ENCODE peak calls at places on chromosomes 11 and 22, in four cellular contexts. E is gastrocnemius medialis, L is neuronal stem cell, Y is upper lobe of right lung. M is an unnamed sample.

GRCh38 chr11:45859661-45860140 is 12.4 kb downstream of the CRY2 start:
- DNase-seq in E (peak), L (no peak), Y (peak), M (no peak)

GRCh38 chr11:7575841-7576451 is 62.1 kb downstream of the PPFIBP2 start:
- DNase-seq in E (peak), L (no peak), Y (no peak), M (no peak)

GRCh38 chr22:27474711-27475547 is 326.6 kb downstream of the MN1 start:
- DNase-seq in E (no peak), L (no peak), Y (no peak), M (no peak)

GRCh38 chr11:117535870-117536411 is 208.3 kb downstream of the CEP164 start:
- DNase-seq in E (no peak), L (no peak), Y (no peak), M (no peak)

GRCh38 chr22:26709617-26710390 is 52.4 kb downstream of the MIAT start:
- DNase-seq in E (no peak), L (no peak), Y (no peak), M (no peak)

GRCh38 chr11:132844956-132845355 is 687.3 kb downstream of the OPCML start:
- DNase-seq in E (no peak), L (no peak), Y (no peak), M (no peak)

GRCh38 chr11:8754241-8754640 is 71.6 kb downstream of the RPL27A start:
- DNase-seq in E (no peak), L (no peak), Y (no peak), M (no peak)

GRCh38 chr11:79809487-79809886 is 368.7 kb upstream of the TENM4 start:
- DNase-seq in E (no peak), L (no peak), Y (no peak), M (no peak)

GRCh38 chr11:86062719-86063118 is 6.2 kb downstream of the PICALM start:
- DNase-seq in E (no peak), L (no peak), Y (no peak), M (no peak)

GRCh38 chr22:27842994-27843431 is 41.5 kb upstream of the MN1 start:
- DNase-seq in E (no peak), L (no peak), Y (no peak), M (no peak)

GRCh38 chr11:15918212-15918611 is 438.1 kb downstream of the SOX6 start:
- DNase-seq in E (no peak), L (no peak), Y (peak), M (no peak)

GRCh38 chr11:114058026-114058706 is 1.3 kb upstream of the ZBTB16 start:
- DNase-seq in E (peak), L (peak), Y (peak), M (no peak)

GRCh38 chr11:14029415-14029814 is 66.9 kb downstream of the SPON1 start:
- DNase-seq in E (no peak), L (no peak), Y (no peak), M (peak)

GRCh38 chr11:130523609-130524008 is 75.2 kb downstream of the ADAMTS15 start:
- DNase-seq in E (peak), L (no peak), Y (no peak), M (no peak)

GRCh38 chr22:26471522-26471921 is 12.1 kb downstream of the HPS4 start:
- DNase-seq in E (peak), L (no peak), Y (no peak), M (no peak)

GRCh38 chr11:120225372-120225909 is 14.5 kb upstream of the POU2F3 start:
- DNase-seq in E (no peak), L (no peak), Y (no peak), M (no peak)

GRCh38 chr11:14789879-14790484 is 102.0 kb downstream of the CYP2R1 start:
- DNase-seq in E (no peak), L (no peak), Y (no peak), M (no peak)

GRCh38 chr11:23594755-23595154 is 734.5 kb upstream of the CCDC179 start:
- DNase-seq in E (no peak), L (no peak), Y (no peak), M (no peak)

GRCh38 chr11:77705195-77705876 is 67.7 kb upstream of the CLNS1A start:
- DNase-seq in E (no peak), L (no peak), Y (no peak), M (no peak)

GRCh38 chr11:131609317-131609716 is 238.9 kb downstream of the NTM start:
- DNase-seq in E (no peak), L (no peak), Y (no peak), M (no peak)

GRCh38 chr22:25881353-25881752 is 139.4 kb downstream of the MYO18B start:
- DNase-seq in E (no peak), L (no peak), Y (no peak), M (no peak)

GRCh38 chr11:70138403-70138802 is 60.3 kb downstream of the ANO1 start:
- DNase-seq in E (no peak), L (no peak), Y (no peak), M (no peak)

GRCh38 chr11:109590782-109591181 is 168.8 kb downstream of the C11orf87 start:
- DNase-seq in E (no peak), L (no peak), Y (no peak), M (no peak)

GRCh38 chr11:69314555-69314954 is 20.6 kb downstream of the MYEOV start:
- DNase-seq in E (no peak), L (no peak), Y (no peak), M (no peak)

GRCh38 chr22:20904008-20904979 is 12.9 kb upstream of the CRKL start:
- DNase-seq in E (peak), L (no peak), Y (no peak), M (no peak)

GRCh38 chr11:120710354-120711187 is 199.0 kb downstream of the GRIK4 start:
- DNase-seq in E (peak), L (peak), Y (no peak), M (no peak)

GRCh38 chr22:42473484-42474193 is 41.4 kb upstream of the NFAM1 start:
- DNase-seq in E (no peak), L (peak), Y (no peak), M (peak)

DNA sequence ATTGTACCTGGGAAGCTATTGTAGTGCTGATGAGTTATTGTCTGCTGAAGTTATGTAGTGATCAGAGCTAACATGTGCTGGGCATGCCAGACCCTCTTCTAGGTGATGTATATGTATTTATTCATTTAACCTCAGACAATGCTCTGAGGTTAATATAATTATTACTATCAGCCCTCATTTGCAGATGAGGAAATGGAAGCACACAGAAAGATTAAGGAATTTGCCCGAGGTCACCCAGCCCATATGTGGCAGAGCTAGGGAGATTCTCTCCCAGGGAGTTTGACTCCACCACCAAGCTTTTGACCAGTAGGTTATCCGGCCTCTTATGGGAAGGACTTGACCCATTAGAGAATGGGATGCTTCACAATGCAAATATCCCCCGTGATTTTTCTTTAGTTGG is 114.2 kb upstream of the NAV2 start:
- DNase-seq in E (no peak), L (no peak), Y (no peak), M (no peak)
- H3K4me3 ChIP-seq in E (no peak), L (no peak), Y (no peak), M (no peak)

GRCh38 chr22:49068861-49069260 is 758.8 kb downstream of the BRD1 start:
- DNase-seq in E (no peak), L (no peak), Y (peak), M (no peak)
- H3K27ac ChIP-seq in E (no peak), L (no peak), Y (no peak), M (no peak)

DNA sequence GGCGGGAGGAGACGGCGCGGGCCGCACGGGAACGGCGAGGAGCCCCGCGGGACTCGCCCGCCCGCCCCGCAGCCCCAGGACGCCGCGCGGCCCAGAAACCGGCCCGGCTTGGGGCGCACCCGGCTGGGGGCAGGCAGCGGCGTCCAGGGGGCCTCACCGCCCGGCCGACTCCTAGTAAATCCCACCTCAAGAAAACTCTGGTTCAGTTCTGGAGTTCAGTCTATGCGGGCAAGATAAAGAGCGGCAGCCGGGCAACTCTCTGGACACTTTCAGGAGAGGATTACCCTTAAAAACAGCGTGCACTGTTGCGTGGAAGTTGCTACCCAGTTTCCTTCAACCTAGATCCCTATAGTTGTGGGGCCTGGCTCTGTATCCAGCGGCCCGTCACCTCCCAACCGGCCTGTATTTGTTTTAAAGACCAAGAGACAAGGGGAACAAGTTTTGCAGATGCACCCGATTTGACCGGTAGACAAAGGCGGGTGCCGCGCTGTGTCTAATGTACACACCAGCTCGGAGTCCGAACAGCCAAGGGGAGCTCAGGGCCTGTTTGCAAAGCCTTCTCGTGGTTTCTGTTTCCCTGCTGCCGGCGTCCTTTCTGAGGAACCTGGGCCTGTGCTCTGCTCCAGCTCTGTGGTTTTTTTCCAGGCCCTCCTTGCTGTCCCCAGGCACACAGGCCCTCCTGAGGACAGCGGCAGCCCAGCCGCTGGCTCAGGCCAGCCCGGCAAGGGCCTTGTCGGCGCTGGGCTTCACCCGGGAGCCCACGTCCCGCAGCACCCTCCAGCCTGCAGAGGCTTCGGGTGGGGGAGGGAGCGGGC is 1.1 kb downstream of the TBX1 start:
- DNase-seq in E (no peak), L (no peak), Y (no peak), M (no peak)
- H3K4me3 ChIP-seq in E (peak), L (no peak), Y (no peak), M (no peak)

DNA sequence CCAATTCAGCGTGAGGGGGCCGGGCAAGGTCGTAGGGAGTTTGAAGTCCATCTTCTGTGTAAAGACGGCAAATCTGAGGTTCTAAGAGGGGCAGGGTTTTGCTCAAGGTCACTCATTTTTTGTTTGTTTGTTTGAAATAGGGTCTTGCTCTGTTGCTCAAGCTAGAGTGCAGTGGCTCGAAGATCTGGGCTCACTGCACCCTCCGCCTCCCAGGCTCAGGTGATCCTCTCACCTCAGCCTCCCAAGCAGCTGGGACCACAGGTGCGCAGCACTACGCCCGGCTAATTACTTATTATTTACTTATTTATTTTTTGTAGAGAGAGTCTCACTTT is 355 bp upstream of the AP1B1 start:
- DNase-seq in E (no peak), L (no peak), Y (no peak), M (no peak)
- H3K27ac ChIP-seq in E (peak), L (no peak), Y (peak), M (no peak)

DNA sequence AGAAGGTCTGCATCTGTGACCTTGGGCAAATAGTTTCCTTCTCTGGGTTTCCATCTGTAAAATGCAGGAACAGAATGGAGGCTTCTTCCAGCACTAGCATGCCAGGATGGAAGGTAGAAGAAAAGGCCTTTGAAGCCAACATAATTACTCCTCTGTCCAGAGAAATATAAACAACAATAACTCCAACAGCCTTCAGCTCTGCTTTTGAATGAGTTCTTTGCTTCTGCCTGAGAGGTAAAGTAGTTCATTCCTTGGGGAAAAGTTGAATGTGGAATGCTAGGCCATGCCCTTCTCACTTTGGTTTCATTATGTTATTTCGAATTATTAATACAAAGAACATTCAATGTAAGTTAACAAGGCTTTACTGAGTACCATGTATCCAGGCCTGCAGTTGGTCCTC is 61.2 kb upstream of the BLID start:
- DNase-seq in E (no peak), L (no peak), Y (no peak), M (no peak)
- H3K4me3 ChIP-seq in E (no peak), L (no peak), Y (no peak), M (no peak)

GRCh38 chr11:32052218-32052617 is 38.7 kb upstream of the RCN1 start:
- DNase-seq in E (peak), L (peak), Y (no peak), M (no peak)

GRCh38 chr11:32053151-32053550 is 37.7 kb upstream of the RCN1 start:
- DNase-seq in E (no peak), L (no peak), Y (no peak), M (no peak)

GRCh38 chr11:32060063-32060462 is 30.8 kb upstream of the RCN1 start:
- DNase-seq in E (no peak), L (no peak), Y (no peak), M (no peak)

GRCh38 chr11:32056445-32056844 is 34.4 kb upstream of the RCN1 start:
- DNase-seq in E (no peak), L (no peak), Y (no peak), M (no peak)
- H3K27ac ChIP-seq in E (no peak), L (no peak), Y (no peak), M (no peak)

GRCh38 chr11:32173435-32173834 is 82.6 kb downstream of the RCN1 start:
- DNase-seq in E (peak), L (peak), Y (no peak), M (peak)
- H3K4me3 ChIP-seq in E (peak), L (no peak), Y (peak), M (no peak)